ENCODE peak calls at places on chromosomes 3 and 15, in eight cellular contexts. M is psoas muscle, G is neural crest cell, I is upper lobe of right lung, D is HFFc6, V is lung, N is uterus, P is endodermal cell. L is an unnamed sample.

GRCh38 chr3:155233213-155233612 is 60.3 kb downstream of the STRIT1 start:
- DNase-seq in M (peak), G (no peak), I (no peak), D (peak), V (peak), N (peak), P (no peak), L (no peak)

GRCh38 chr3:38031022-38031994 is 1.9 kb upstream of the PLCD1 start:
- DNase-seq in M (peak), G (no peak), I (peak), D (peak), V (peak), N (no peak), P (peak), L (no peak)

GRCh38 chr3:186108106-186108940 is 566 bp downstream of the ETV5 start:
- DNase-seq in M (peak), G (peak), I (peak), D (peak), V (no peak), N (no peak), P (peak), L (peak)

GRCh38 chr15:65400760-65401606 is 21.8 kb downstream of the IGDCC4 start:
- DNase-seq in M (peak), G (peak), I (peak), D (peak), V (no peak), N (peak), P (peak), L (peak)

GRCh38 chr3:72475258-72476138 is 372.7 kb downstream of the SHQ1 start:
- DNase-seq in M (no peak), G (no peak), I (no peak), D (no peak), V (no peak), N (no peak), P (no peak), L (no peak)

GRCh38 chr3:188595890-188596376 is 442.0 kb downstream of the LPP start:
- DNase-seq in M (no peak), G (no peak), I (no peak), D (peak), V (no peak), N (no peak), P (no peak), L (no peak)

GRCh38 chr15:101318147-101318809 is 23.2 kb upstream of the SNRPA1 start:
- DNase-seq in M (no peak), G (no peak), I (no peak), D (no peak), V (no peak), N (peak), P (no peak), L (no peak)

GRCh38 chr3:189806171-189806951 is 175.2 kb downstream of the TP63 start:
- DNase-seq in M (no peak), G (peak), I (no peak), D (no peak), V (no peak), N (no peak), P (peak), L (no peak)

GRCh38 chr15:47742334-47742733 is 25.0 kb downstream of the SEMA6D start:
- DNase-seq in M (no peak), G (no peak), I (no peak), D (no peak), V (no peak), N (no peak), P (no peak), L (no peak)

GRCh38 chr3:187265461-187265955 is 26.0 kb downstream of the MASP1 start:
- DNase-seq in M (no peak), G (no peak), I (no peak), D (no peak), V (no peak), N (no peak), P (no peak), L (no peak)

GRCh38 chr3:112782481-112782880 is 64.2 kb downstream of the CD200R1L start:
- DNase-seq in M (no peak), G (no peak), I (no peak), D (no peak), V (no peak), N (no peak), P (no peak), L (no peak)

GRCh38 chr15:75578206-75578947 is 738 bp downstream of the PTPN9 start:
- DNase-seq in M (peak), G (peak), I (peak), D (no peak), V (peak), N (no peak), P (peak), L (peak)

GRCh38 chr3:132723024-132723462 is 834 bp upstream of the NPHP3 start:
- DNase-seq in M (no peak), G (no peak), I (no peak), D (peak), V (no peak), N (no peak), P (no peak), L (no peak)

GRCh38 chr15:40999190-40999589 is 45.9 kb downstream of the CHAC1 start:
- DNase-seq in M (no peak), G (no peak), I (no peak), D (peak), V (no peak), N (no peak), P (no peak), L (no peak)

GRCh38 chr3:117761992-117762944 is 1052.7 kb downstream of the TUSC7 start:
- DNase-seq in M (no peak), G (no peak), I (no peak), D (no peak), V (no peak), N (no peak), P (no peak), L (no peak)

GRCh38 chr3:124133366-124133940 is 141.5 kb upstream of the ROPN1 start:
- DNase-seq in M (no peak), G (no peak), I (no peak), D (no peak), V (no peak), N (no peak), P (no peak), L (no peak)

GRCh38 chr15:99438691-99439523 is 126.9 kb upstream of the MEF2A start:
- DNase-seq in M (peak), G (peak), I (no peak), D (no peak), V (no peak), N (no peak), P (peak), L (peak)

GRCh38 chr3:17832021-17832420 is 89.6 kb upstream of the TBC1D5 start:
- DNase-seq in M (no peak), G (no peak), I (no peak), D (no peak), V (no peak), N (no peak), P (no peak), L (no peak)

GRCh38 chr3:33099109-33099645 is 2.2 kb upstream of the GLB1 start:
- DNase-seq in M (no peak), G (no peak), I (no peak), D (no peak), V (no peak), N (no peak), P (no peak), L (no peak)

GRCh38 chr3:100650651-100651611 is 41.5 kb downstream of the ADGRG7 start:
- DNase-seq in M (no peak), G (no peak), I (no peak), D (peak), V (no peak), N (no peak), P (no peak), L (no peak)

GRCh38 chr3:134330895-134331810 is 43.1 kb downstream of the AMOTL2 start:
- DNase-seq in M (peak), G (no peak), I (no peak), D (peak), V (no peak), N (no peak), P (peak), L (peak)

GRCh38 chr3:186361612-186362408 is at the start of gene DGKG:
- DNase-seq in M (peak), G (no peak), I (peak), D (no peak), V (peak), N (no peak), P (peak), L (peak)

GRCh38 chr15:41821831-41822230 is 6.1 kb upstream of the JMJD7 start:
- DNase-seq in M (no peak), G (no peak), I (no peak), D (no peak), V (no peak), N (no peak), P (no peak), L (no peak)

GRCh38 chr15:38648116-38648843 is 83.7 kb upstream of the RASGRP1 start:
- DNase-seq in M (no peak), G (no peak), I (no peak), D (no peak), V (no peak), N (no peak), P (no peak), L (no peak)

GRCh38 chr3:115693868-115694267 is 70.6 kb downstream of the GAP43 start:
- DNase-seq in M (no peak), G (no peak), I (no peak), D (no peak), V (no peak), N (no peak), P (peak), L (no peak)

GRCh38 chr15:83010709-83011270 is 649 bp downstream of the C15orf40 start:
- DNase-seq in M (peak), G (peak), I (peak), D (peak), V (peak), N (peak), P (peak), L (peak)

GRCh38 chr3:156404217-156404616 is 150.7 kb downstream of the SSR3 start:
- DNase-seq in M (no peak), G (no peak), I (no peak), D (no peak), V (no peak), N (no peak), P (no peak), L (no peak)

GRCh38 chr15:67724679-67725365 is 100.5 kb upstream of the SKOR1 start:
- DNase-seq in M (no peak), G (no peak), I (no peak), D (no peak), V (no peak), N (no peak), P (no peak), L (no peak)

GRCh38 chr15:70356919-70357318 is 259.2 kb upstream of the TLE3 start:
- DNase-seq in M (no peak), G (no peak), I (peak), D (no peak), V (peak), N (no peak), P (peak), L (peak)

GRCh38 chr3:159764211-159765024 is 224.2 kb upstream of the IL12A start:
- DNase-seq in M (peak), G (peak), I (peak), D (peak), V (no peak), N (no peak), P (no peak), L (peak)

GRCh38 chr3:104108522-104108921 is 1258.2 kb upstream of the ALCAM start:
- DNase-seq in M (no peak), G (no peak), I (no peak), D (no peak), V (no peak), N (no peak), P (no peak), L (no peak)

GRCh38 chr3:95717048-95717447 is 1097.3 kb upstream of the EPHA6 start:
- DNase-seq in M (no peak), G (no peak), I (no peak), D (no peak), V (no peak), N (no peak), P (no peak), L (no peak)

GRCh38 chr3:95707268-95707667 is 1107.1 kb upstream of the EPHA6 start:
- DNase-seq in M (no peak), G (no peak), I (no peak), D (no peak), V (no peak), N (no peak), P (no peak), L (no peak)

GRCh38 chr3:95705786-95706418 is 1108.5 kb upstream of the EPHA6 start:
- DNase-seq in M (no peak), G (no peak), I (no peak), D (no peak), V (no peak), N (no peak), P (no peak), L (no peak)

GRCh38 chr3:95715137-95715536 is 1099.3 kb upstream of the EPHA6 start:
- DNase-seq in M (no peak), G (no peak), I (no peak), D (no peak), V (no peak), N (no peak), P (no peak), L (no peak)

DNA sequence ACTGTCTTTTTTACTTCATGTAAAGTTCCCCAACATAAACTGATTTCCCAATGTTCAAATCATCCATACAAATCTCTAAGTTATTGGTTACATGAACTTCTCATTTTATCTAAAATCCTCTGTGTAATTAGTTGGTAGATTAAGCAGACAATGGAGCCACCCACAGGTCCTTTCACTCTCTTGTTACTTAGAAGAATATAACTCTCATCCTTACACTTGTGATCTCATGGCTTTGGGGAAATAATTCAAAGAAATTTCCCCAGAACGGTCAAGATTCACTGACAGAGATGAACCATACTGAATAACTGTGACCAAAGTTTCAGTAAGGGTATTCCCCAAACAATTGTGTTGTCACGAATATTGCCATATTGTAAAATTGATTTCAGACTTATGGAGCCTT is 1102.6 kb upstream of the EPHA6 start:
- DNase-seq in M (no peak), G (no peak), I (no peak), D (no peak), V (no peak), N (no peak), P (no peak), L (no peak)
- TF ChIP-seq CTCF in M (no peak), G (no peak), I (no peak), D (no peak), V (no peak), N (no peak), P (no peak), L (peak)

DNA sequence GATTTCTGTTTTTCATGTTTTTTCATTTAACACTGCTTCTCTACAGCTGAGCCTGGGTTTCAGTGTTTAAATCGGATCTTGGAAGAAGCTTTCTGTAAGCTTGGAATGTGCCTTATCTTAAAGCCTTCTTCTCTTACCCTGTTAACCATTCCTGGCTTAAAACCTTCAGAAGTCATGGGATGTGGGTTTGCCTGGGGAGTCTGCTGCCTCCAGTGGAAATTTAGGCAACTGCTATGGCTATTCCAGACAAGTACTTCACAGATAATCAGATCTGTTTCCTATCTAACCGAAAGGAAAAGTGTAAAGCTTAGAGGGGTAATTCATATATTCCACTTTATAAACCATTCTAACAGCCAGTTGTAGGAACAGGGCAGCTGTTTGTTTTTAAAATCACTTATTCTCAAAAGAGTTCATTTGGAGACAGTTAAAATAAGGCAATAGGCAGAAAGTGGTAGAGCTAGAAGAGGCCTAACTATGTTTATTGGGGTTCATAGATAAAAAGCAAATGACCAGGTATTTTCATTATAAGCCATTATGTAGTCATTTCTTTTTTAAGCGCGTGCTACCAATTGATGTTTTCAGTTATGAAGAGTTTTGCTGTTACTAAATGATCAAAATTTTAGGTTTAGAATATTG is 219.9 kb downstream of the TCF12 start:
- DNase-seq in M (no peak), G (peak), I (no peak), D (peak), V (peak), N (no peak), P (peak), L (no peak)
- TF ChIP-seq CTCF in M (peak), G (peak), I (peak), D (peak), V (peak), N (peak), P (peak), L (peak)

GRCh38 chr3:170448530-170449110 is 30.0 kb downstream of the CLDN11 start:
- DNase-seq in M (no peak), G (no peak), I (no peak), D (no peak), V (no peak), N (no peak), P (no peak), L (no peak)
- TF ChIP-seq CTCF in M (no peak), G (no peak), I (no peak), D (no peak), V (no peak), N (no peak), P (no peak), L (no peak)

GRCh38 chr15:43440721-43441281 is 52.2 kb downstream of the TP53BP1 start:
- DNase-seq in M (no peak), G (no peak), I (no peak), D (peak), V (peak), N (peak), P (peak), L (no peak)
- TF ChIP-seq CTCF in M (peak), G (peak), I (peak), D (peak), V (peak), N (peak), P (peak), L (peak)